ENCODE peak calls at places on chromosomes 7 and 10, in five cellular contexts. Y, A, M, O and Z are unnamed samples. For H3K9me3, the result is how much of the 10 kb centered on the place peaks cover.

GRCh38 chr10:76117949-76118348 is 686.5 kb downstream of the LRMDA start:
- DNase-seq in M (no peak), Y (no peak), O (peak), A (no peak), Z (no peak)

GRCh38 chr10:29253096-29254029 is 35.5 kb upstream of the LYZL1 start:
- DNase-seq in O (no peak), Y (no peak), M (no peak), A (no peak), Z (peak)

GRCh38 chr10:131726460-131726861 is 174.3 kb upstream of the PPP2R2D start:
- DNase-seq in M (peak), O (no peak), A (peak), Y (no peak), Z (no peak)

GRCh38 chr7:151435103-151435916 is 4.6 kb downstream of the CRYGN start:
- DNase-seq in Y (no peak), M (no peak), A (no peak), O (no peak), Z (no peak)

GRCh38 chr7:101236292-101236691 is 1.3 kb downstream of the CLDN15 start:
- DNase-seq in M (no peak), A (no peak), Y (no peak), O (no peak), Z (no peak)

GRCh38 chr10:5629789-5630436 is 36.5 kb downstream of the ASB13 start:
- DNase-seq in Y (peak), A (peak), O (peak), M (peak), Z (peak)

GRCh38 chr10:4312046-4312835 is 513.8 kb upstream of the AKR1E2 start:
- DNase-seq in A (no peak), O (no peak), M (no peak), Y (no peak), Z (no peak)

GRCh38 chr7:98049034-98049433 is 57.6 kb upstream of the LMTK2 start:
- DNase-seq in A (no peak), Y (peak), O (no peak), M (peak), Z (no peak)

GRCh38 chr10:1255166-1255565 is 199.0 kb downstream of the WDR37 start:
- DNase-seq in O (no peak), A (no peak), M (no peak), Y (no peak), Z (no peak)

GRCh38 chr7:513521-514166 is 6.0 kb downstream of the PDGFA start:
- DNase-seq in Y (no peak), M (no peak), O (peak), A (no peak), Z (peak)

GRCh38 chr7:94418851-94419250 is 24.2 kb downstream of the COL1A2 start:
- DNase-seq in O (peak), M (no peak), A (no peak), Y (no peak), Z (no peak)

GRCh38 chr7:131774419-131775220 is 218.2 kb upstream of the PODXL start:
- DNase-seq in Y (no peak), O (no peak), M (peak), A (no peak), Z (no peak)

GRCh38 chr10:69449841-69450240 is 1.4 kb upstream of the TSPAN15 start:
- DNase-seq in A (peak), Y (peak), M (peak), O (peak), Z (peak)

GRCh38 chr7:73994761-73995160 is 33.2 kb upstream of the ELN start:
- DNase-seq in O (no peak), M (no peak), Y (no peak), A (no peak), Z (no peak)

GRCh38 chr10:113520606-113521481 is 32.0 kb upstream of the HABP2 start:
- DNase-seq in O (peak), M (peak), A (peak), Y (no peak), Z (peak)

GRCh38 chr10:34539533-34540315 is 275.4 kb downstream of the PARD3 start:
- DNase-seq in O (no peak), M (no peak), A (no peak), Y (no peak), Z (peak)

GRCh38 chr10:42867571-42867970 is 85.0 kb downstream of the BMS1 start:
- DNase-seq in Y (no peak), O (no peak), A (no peak), M (no peak), Z (no peak)

GRCh38 chr10:32692174-32692573 is 246.2 kb downstream of the CCDC7 start:
- DNase-seq in Y (no peak), A (no peak), O (peak), M (no peak), Z (no peak)

GRCh38 chr10:93333278-93333978 is 148.7 kb downstream of the MYOF start:
- DNase-seq in Y (peak), O (no peak), A (no peak), M (peak), Z (no peak)

GRCh38 chr10:79162022-79162421 is 93.3 kb downstream of the ZMIZ1 start:
- DNase-seq in O (no peak), A (no peak), M (no peak), Y (no peak), Z (no peak)

GRCh38 chr10:108757946-108758345 is 1165.4 kb downstream of the XPNPEP1 start:
- DNase-seq in Y (no peak), A (no peak), O (no peak), M (no peak), Z (no peak)
- H3K4ac ChIP-seq in Y (no peak), A (no peak), O (no peak), M (no peak), Z (no peak)

GRCh38 chr10:96843823-96844222 is 11.7 kb downstream of the LCOR start:
- DNase-seq in Y (no peak), A (no peak), O (no peak), M (no peak), Z (no peak)
- H3K14ac ChIP-seq in Y (no peak), A (no peak), O (no peak), M (no peak), Z (no peak)

DNA sequence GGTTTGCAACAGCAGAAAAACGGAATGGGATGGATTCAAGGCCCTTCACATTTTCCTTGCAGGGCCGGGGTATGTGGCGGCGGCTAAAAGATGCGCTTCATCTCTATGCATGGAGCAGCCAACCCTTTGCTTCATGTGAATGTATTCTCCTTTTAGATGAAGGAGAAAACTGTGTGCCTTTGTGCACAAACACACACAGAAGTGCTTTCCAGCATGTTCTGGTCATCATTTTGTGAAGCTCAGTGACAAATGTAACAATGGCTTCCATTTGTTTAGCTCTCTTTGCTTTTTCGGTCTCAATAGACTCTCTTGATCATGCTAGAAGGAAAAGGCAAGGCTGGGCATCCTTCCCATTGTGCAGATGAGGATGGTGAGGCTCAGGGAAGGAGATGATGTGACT is 161.7 kb upstream of the MKI67 start:
- DNase-seq in A (no peak), M (no peak), Y (no peak), O (no peak), Z (no peak)
- H3K9me3 ChIP-seq in A (under half), M (under half), Y (under half), O (under half), Z (under half)

GRCh38 chr7:15046851-15047250 is 144.3 kb upstream of the DGKB start:
- DNase-seq in O (no peak), M (no peak), A (no peak), Y (no peak), Z (no peak)

GRCh38 chr7:15041226-15041625 is 138.7 kb upstream of the DGKB start:
- DNase-seq in A (no peak), O (peak), Y (no peak), M (no peak), Z (no peak)

GRCh38 chr7:15042285-15042684 is 139.7 kb upstream of the DGKB start:
- DNase-seq in A (no peak), Y (no peak), M (no peak), O (no peak), Z (peak)
- H3K4ac ChIP-seq in A (no peak), Y (no peak), M (no peak), O (no peak), Z (no peak)

DNA sequence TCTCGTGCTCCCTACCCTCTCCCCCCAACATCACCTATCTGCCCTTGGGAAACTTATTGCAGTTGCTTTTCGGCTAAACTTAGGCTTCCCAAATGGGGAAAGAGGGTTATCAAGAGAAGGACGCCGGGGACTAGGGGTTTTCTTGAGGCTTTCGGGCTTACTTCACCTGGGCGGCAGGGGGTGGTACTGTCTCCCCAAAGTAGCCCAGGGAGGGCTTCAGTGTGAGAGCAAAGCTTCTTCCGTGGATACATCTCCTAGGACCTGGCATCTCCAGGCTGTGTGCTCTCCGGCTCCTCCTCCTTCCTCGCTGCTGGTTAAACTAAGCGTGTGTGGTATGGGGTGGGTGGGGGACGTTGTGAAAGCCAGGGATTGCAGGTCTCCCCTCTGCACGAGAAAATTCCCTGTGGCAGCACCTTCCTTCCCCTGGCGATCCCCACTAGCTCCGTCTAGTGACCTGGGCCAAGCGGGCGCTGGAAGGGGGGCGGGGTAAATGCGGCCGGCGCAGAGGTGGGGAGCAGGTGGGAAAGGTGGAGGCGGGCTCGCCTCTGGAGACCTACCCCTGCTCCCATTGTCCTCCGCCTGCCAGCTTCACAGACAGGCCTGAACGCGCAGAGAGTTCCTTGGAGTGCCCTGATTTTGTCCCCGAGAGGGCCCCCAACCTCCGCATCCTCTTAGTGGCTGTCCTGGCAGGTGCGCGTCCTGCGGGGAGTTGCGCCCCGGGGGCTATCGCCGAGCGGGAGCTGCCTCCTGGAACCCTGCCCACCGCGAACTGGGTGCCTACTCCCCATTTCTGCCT is 1.2 kb downstream of the PLXDC2 start:
- DNase-seq in M (peak), Y (peak), A (peak), O (no peak), Z (peak)
- H3K14ac ChIP-seq in M (peak), Y (no peak), A (peak), O (peak), Z (no peak)

DNA sequence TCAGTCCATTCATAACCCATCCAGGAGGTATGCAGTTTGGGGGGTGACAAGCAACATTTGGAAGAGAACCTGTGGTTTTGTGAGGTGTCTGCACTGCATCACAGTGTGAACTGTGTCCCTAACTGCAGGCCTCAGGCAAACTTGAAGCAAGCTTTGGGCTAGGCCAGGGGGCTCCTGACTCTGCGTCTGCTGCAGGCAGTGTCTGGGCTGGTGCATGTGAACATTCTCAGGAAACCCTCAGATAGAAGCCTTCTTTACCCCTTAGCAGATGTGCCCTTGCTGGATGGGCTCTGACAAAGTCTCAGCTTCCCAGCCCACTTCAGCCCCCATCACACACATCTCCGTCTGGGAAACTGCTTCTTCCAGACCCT is 61.0 kb downstream of the VIPR2 start:
- DNase-seq in O (no peak), M (peak), Y (no peak), A (no peak), Z (no peak)
- H3K9me3 ChIP-seq in O (under half), M (under half), Y (under half), A (under half), Z (under half)

GRCh38 chr7:135685306-135686084 is 23.2 kb downstream of the STMP1 start:
- DNase-seq in M (no peak), O (no peak), A (no peak), Y (no peak), Z (peak)
- H3K4ac ChIP-seq in M (no peak), O (peak), A (no peak), Y (no peak), Z (no peak)

DNA sequence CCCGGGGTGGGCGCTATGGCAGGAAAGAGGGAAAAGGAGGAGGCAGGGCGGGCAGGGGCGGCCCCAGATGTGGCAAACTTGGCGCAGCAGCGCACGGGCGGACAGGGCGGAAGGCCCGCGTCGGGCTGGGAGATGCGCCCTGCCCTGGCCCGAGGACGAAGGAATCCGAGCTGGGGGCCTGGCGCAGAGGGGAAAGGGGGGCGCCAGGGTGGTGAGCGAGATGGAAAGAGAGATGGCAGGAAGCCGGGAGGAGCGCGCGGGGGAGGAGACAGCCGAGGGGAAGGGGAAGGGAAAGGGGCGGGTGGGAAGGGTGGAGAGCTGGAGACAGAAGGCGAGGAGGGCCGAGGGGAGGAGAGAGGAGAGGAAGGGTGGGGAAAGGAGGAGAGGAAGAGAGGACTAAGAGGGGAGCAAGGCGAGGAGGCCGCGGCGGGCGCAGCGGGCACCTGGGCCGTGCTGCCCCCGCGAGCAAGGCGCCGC is at the start of gene MARVELD1:
- DNase-seq in O (peak), M (peak), A (peak), Y (no peak), Z (peak)
- H3K14ac ChIP-seq in O (peak), M (peak), A (peak), Y (no peak), Z (peak)